ENCODE peak calls at places on chromosome 16, in eight cellular contexts. L is GM12865; E is endodermal cell; D is cardiac fibroblast; X is AG04449; W is effector memory CD4-positive, alpha-beta T cell; N is colonic mucosa; T is esophagus squamous epithelium. H is an unnamed sample.

GRCh38 chr16:4797805-4798252 is 2.7 kb downstream of the SMIM22 start:
- DNase-seq in D (no peak), N (no peak), E (no peak), W (no peak), L (no peak), T (no peak), X (no peak), H (no peak)

GRCh38 chr16:56382901-56383355 is 42.4 kb downstream of the AMFR start:
- DNase-seq in E (no peak), X (no peak), D (peak), W (no peak), T (no peak), L (no peak), N (no peak), H (no peak)

GRCh38 chr16:25713785-25714570 is 22.2 kb downstream of the HS3ST4 start:
- DNase-seq in X (no peak), D (no peak), N (no peak), W (no peak), T (no peak), E (no peak), L (no peak), H (no peak)

GRCh38 chr16:76943936-76944335 is 247.1 kb upstream of the MON1B start:
- DNase-seq in D (peak), W (no peak), L (no peak), X (no peak), T (no peak), E (no peak), N (no peak), H (no peak)

GRCh38 chr16:85319208-85319983 is 207.1 kb upstream of the CIBAR2 start:
- DNase-seq in L (no peak), N (no peak), W (no peak), T (no peak), E (no peak), D (no peak), X (no peak), H (no peak)

GRCh38 chr16:81578636-81579413 is 134.2 kb downstream of the CMIP start:
- DNase-seq in N (no peak), X (no peak), E (no peak), T (no peak), L (no peak), W (no peak), D (no peak), H (no peak)

GRCh38 chr16:27818231-27818630 is 245.3 kb downstream of the GSG1L start:
- DNase-seq in T (no peak), L (no peak), D (no peak), X (no peak), E (peak), N (no peak), W (no peak), H (no peak)

GRCh38 chr16:88406096-88407041 is 23.6 kb downstream of the ZNF469 start:
- DNase-seq in X (no peak), T (no peak), D (no peak), E (no peak), N (no peak), L (no peak), W (no peak), H (no peak)

GRCh38 chr16:58212824-58213655 is 15.1 kb upstream of the CSNK2A2 start:
- DNase-seq in D (no peak), T (no peak), X (no peak), W (no peak), L (peak), E (no peak), N (no peak), H (no peak)

GRCh38 chr16:886084-886543 is 84.7 kb downstream of the LMF1 start:
- DNase-seq in E (peak), D (no peak), X (no peak), N (no peak), W (no peak), T (no peak), L (no peak), H (no peak)

GRCh38 chr16:8998114-8998513 is 34.4 kb upstream of the USP7 start:
- DNase-seq in N (no peak), X (no peak), W (no peak), D (peak), T (no peak), L (no peak), E (no peak), H (no peak)

GRCh38 chr16:13032911-13033310 is 131.5 kb downstream of the SHISA9 start:
- DNase-seq in L (no peak), N (no peak), T (no peak), W (no peak), E (no peak), X (no peak), D (no peak), H (no peak)

GRCh38 chr16:73669535-73670274 is 621.8 kb upstream of the ZFHX3 start:
- DNase-seq in D (no peak), W (no peak), N (no peak), L (no peak), T (no peak), X (no peak), E (no peak), H (no peak)

GRCh38 chr16:83779881-83780280 is 27.9 kb upstream of the HSBP1 start:
- DNase-seq in W (no peak), N (no peak), E (no peak), D (peak), X (peak), L (no peak), T (no peak), H (no peak)

GRCh38 chr16:3655030-3655790 is 719 bp downstream of the DNASE1 start:
- DNase-seq in X (no peak), W (no peak), D (no peak), T (no peak), E (peak), L (peak), N (no peak), H (no peak)

GRCh38 chr16:912684-913613 is 57.8 kb downstream of the LMF1 start:
- DNase-seq in W (no peak), X (no peak), T (no peak), D (no peak), N (no peak), E (no peak), L (no peak), H (no peak)

GRCh38 chr16:921321-921905 is 49.4 kb downstream of the LMF1 start:
- DNase-seq in E (no peak), T (no peak), N (no peak), L (no peak), W (no peak), X (no peak), D (no peak), H (no peak)

GRCh38 chr16:89114159-89114981 is 20.7 kb downstream of the ACSF3 start:
- DNase-seq in L (peak), X (no peak), E (peak), D (peak), T (no peak), W (peak), N (no peak), H (peak)

GRCh38 chr16:80744856-80745255 is 59.5 kb downstream of the CDYL2 start:
- DNase-seq in D (no peak), X (no peak), W (no peak), E (no peak), T (no peak), L (peak), N (no peak), H (no peak)

GRCh38 chr16:50153648-50154368 is 702 bp downstream of the TENT4B start:
- DNase-seq in T (no peak), N (peak), D (peak), W (no peak), L (peak), E (peak), X (no peak), H (no peak)

GRCh38 chr16:49930841-49931240 is 74.9 kb upstream of the ZNF423 start:
- DNase-seq in D (no peak), T (no peak), W (no peak), X (no peak), N (no peak), L (no peak), E (no peak), H (no peak)

GRCh38 chr16:50273382-50273690 is 7.0 kb downstream of the ADCY7 start:
- DNase-seq in D (no peak), W (no peak), X (no peak), L (no peak), N (no peak), E (no peak), T (no peak), H (no peak)

GRCh38 chr16:85838381-85838780 is 38.9 kb downstream of the COX4I1 start:
- DNase-seq in X (no peak), D (no peak), T (no peak), L (no peak), W (no peak), N (no peak), E (no peak), H (no peak)

GRCh38 chr16:23339781-23340180 is 37.7 kb downstream of the SCNN1B start:
- DNase-seq in X (no peak), N (no peak), D (no peak), T (no peak), E (no peak), W (no peak), L (no peak), H (no peak)

GRCh38 chr16:24685539-24686432 is 43.7 kb upstream of the TNRC6A start:
- DNase-seq in N (peak), T (no peak), L (no peak), D (peak), W (no peak), X (no peak), E (peak), H (no peak)

GRCh38 chr16:89903908-89904515 is 14.7 kb upstream of the MC1R start:
- DNase-seq in L (no peak), N (no peak), T (no peak), E (no peak), W (no peak), X (no peak), D (no peak), H (no peak)

GRCh38 chr16:72844225-72844920 is 203.6 kb downstream of the ZFHX3 start:
- DNase-seq in X (no peak), D (no peak), T (no peak), E (no peak), N (no peak), L (peak), W (no peak), H (peak)

GRCh38 chr16:77833906-77834599 is 45.7 kb downstream of the VAT1L start:
- DNase-seq in X (peak), T (no peak), D (peak), N (no peak), E (peak), W (no peak), L (no peak), H (no peak)

GRCh38 chr16:69566437-69567030 is 768 bp downstream of the NFAT5 start:
- DNase-seq in E (peak), T (no peak), N (peak), X (no peak), L (peak), D (peak), W (no peak), H (no peak)

GRCh38 chr16:87002717-87003413 is 314.3 kb downstream of the C16orf95 start:
- DNase-seq in D (peak), E (peak), W (no peak), T (no peak), L (no peak), X (no peak), N (no peak), H (no peak)

GRCh38 chr16:25135239-25135878 is 23.8 kb downstream of the LCMT1 start:
- DNase-seq in D (peak), T (no peak), N (peak), E (no peak), X (peak), L (no peak), W (no peak), H (no peak)

GRCh38 chr16:29743827-29744531 is 1.8 kb downstream of the C16orf54 start:
- DNase-seq in L (no peak), D (no peak), E (no peak), W (peak), N (peak), X (no peak), T (no peak), H (no peak)

GRCh38 chr16:29744541-29745101 is 1.2 kb downstream of the C16orf54 start:
- DNase-seq in W (no peak), T (no peak), E (no peak), D (no peak), N (no peak), L (no peak), X (no peak), H (no peak)

GRCh38 chr16:29745853-29746345 is at the start of gene C16orf54:
- DNase-seq in E (no peak), T (peak), D (no peak), N (peak), L (peak), X (no peak), W (peak), H (peak)

GRCh38 chr16:29743475-29743826 is 2.3 kb downstream of the C16orf54 start:
- DNase-seq in N (no peak), L (no peak), E (no peak), T (no peak), D (no peak), X (no peak), W (no peak), H (no peak)

DNA sequence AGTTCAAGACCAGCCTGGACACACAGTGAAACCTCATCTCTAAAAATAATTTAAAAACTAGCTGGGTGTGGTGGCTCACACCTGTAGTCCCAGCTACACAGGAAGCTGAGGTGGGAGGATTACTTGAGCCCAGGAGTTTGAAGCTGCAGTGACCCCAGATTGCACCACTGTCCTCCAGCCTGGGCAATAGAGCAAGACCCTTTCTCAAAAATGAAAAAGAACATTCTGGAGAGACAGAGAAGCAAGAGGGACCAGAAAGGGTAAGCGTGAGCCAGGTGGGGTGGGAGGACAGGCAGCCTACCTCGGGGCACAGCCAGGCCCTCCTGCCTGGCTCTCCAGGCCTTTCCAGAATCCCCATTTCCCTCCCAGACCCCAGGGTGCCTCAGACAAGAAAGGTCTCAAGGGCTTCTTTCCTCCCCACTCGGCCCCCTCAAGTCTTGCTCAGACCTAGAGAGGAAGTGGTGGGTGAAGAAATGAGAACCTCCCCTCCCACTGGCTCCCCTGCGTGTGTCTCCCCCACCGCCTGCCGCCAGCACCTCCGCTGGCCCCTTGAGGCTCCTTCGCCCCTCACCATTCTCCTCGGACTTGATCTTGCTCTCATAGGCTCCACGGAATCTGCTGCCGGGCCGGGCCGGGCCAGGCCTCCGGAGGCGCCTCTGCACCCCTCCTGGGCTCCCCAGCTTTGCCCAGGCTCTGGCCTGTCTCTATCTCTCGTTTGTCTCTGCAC is 501 bp downstream of the C16orf54 start:
- DNase-seq in N (peak), T (no peak), E (no peak), L (peak), D (no peak), W (peak), X (no peak), H (peak)
- H3K4me3 ChIP-seq in N (peak), T (peak), E (no peak), L (peak), D (no peak), W (peak), X (no peak), H (peak)

GRCh38 chr16:62038225-62038624 is 2.0 kb upstream of the CDH8 start:
- DNase-seq in X (no peak), W (no peak), D (no peak), N (no peak), E (no peak), L (no peak), T (no peak), H (no peak)
- H3K4me3 ChIP-seq in X (no peak), W (no peak), D (no peak), N (no peak), E (no peak), L (no peak), T (no peak), H (no peak)

DNA sequence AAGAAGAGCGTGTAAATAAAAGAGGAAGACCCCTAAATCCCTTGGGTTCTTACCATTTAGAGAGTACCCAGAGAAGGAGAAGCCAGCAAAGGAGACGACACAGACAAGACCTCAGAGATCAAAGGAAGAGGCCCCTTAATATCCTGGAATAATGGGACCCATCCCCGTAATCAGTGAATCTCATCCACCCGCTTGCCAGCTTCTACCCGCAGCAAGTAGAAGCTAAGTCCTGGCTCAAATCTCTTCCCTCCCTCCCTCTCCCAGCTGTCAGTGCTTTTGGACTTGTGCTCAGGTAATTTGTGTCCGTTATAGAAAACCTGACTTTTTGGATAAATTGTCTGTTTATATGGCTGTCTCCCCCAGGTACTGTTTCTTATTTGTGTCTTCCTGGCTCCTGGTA is 1.9 kb downstream of the LYRM1 start:
- DNase-seq in W (no peak), D (no peak), N (no peak), E (no peak), T (no peak), L (no peak), X (no peak), H (no peak)
- H3K4me3 ChIP-seq in W (no peak), D (no peak), N (no peak), E (peak), T (no peak), L (peak), X (no peak), H (no peak)

GRCh38 chr16:67729636-67730248 is 10.6 kb upstream of the GFOD2 start:
- DNase-seq in D (no peak), L (no peak), X (no peak), E (no peak), T (no peak), W (no peak), N (no peak), H (no peak)

GRCh38 chr16:67733734-67734470 is 14.8 kb upstream of the GFOD2 start:
- DNase-seq in X (no peak), L (no peak), N (no peak), W (no peak), E (no peak), T (no peak), D (no peak), H (no peak)

GRCh38 chr16:67727521-67728485 is 8.7 kb upstream of the GFOD2 start:
- DNase-seq in T (no peak), N (no peak), D (no peak), E (no peak), W (no peak), L (no peak), X (no peak), H (no peak)

GRCh38 chr16:67731071-67731810 is 12.1 kb upstream of the GFOD2 start:
- DNase-seq in W (no peak), E (no peak), L (no peak), T (no peak), X (no peak), D (no peak), N (no peak), H (no peak)

GRCh38 chr16:67730326-67730725 is 11.2 kb upstream of the GFOD2 start:
- DNase-seq in W (no peak), N (no peak), D (no peak), X (no peak), L (no peak), E (no peak), T (no peak), H (no peak)
- H3K4me3 ChIP-seq in W (no peak), N (no peak), D (no peak), X (no peak), L (no peak), E (no peak), T (no peak), H (no peak)